ENCODE peak calls at places on chromosomes 7 and 10, in seven cellular contexts. C is adrenal gland, H is RWPE1, U is AG10803, A is A549, Z is upper lobe of right lung, F is GM20000. T is an unnamed sample.

GRCh38 chr7:98251251-98251843 is 685 bp downstream of the TECPR1 start:
- DNase-seq in C (peak; percentile 40), H (no peak), U (no peak), A (no peak), Z (peak; percentile 81), F (peak; percentile 64), T (peak; percentile 49)

GRCh38 chr7:2079332-2080068 is 153.2 kb downstream of the MAD1L1 start:
- DNase-seq in C (no peak), H (no peak), U (no peak), A (no peak), Z (no peak), F (no peak), T (no peak)

GRCh38 chr10:133104972-133105495 is 17.3 kb downstream of the ADGRA1 start:
- DNase-seq in C (no peak), H (no peak), U (no peak), A (no peak), Z (no peak), F (no peak), T (no peak)

GRCh38 chr10:63681965-63682704 is 160.9 kb downstream of the REEP3 start:
- DNase-seq in C (no peak), H (peak; percentile 25), U (peak; percentile 99), A (no peak), Z (no peak), F (no peak), T (no peak)

GRCh38 chr7:68805159-68805558 is 793.1 kb upstream of the AUTS2 start:
- DNase-seq in C (no peak), H (no peak), U (peak; percentile 40), A (no peak), Z (no peak), F (no peak), T (no peak)

GRCh38 chr10:93110472-93111146 is 36.9 kb downstream of the CYP26A1 start:
- DNase-seq in C (no peak), H (no peak), U (no peak), A (no peak), Z (no peak), F (no peak), T (no peak)

GRCh38 chr7:73707045-73707631 is 12.3 kb downstream of the STX1A start:
- DNase-seq in C (no peak), H (no peak), U (no peak), A (peak; percentile 87), Z (peak; percentile 78), F (no peak), T (peak; percentile 29)

GRCh38 chr10:110835841-110836240 is 35.9 kb upstream of the PDCD4 start:
- DNase-seq in C (no peak), H (no peak), U (no peak), A (no peak), Z (no peak), F (no peak), T (no peak)

GRCh38 chr10:110774069-110775021 is 97.4 kb upstream of the PDCD4 start:
- DNase-seq in C (no peak), H (peak; percentile 98), U (peak; percentile 70), A (peak; percentile 71), Z (no peak), F (peak; percentile 84), T (peak; percentile 78)

GRCh38 chr10:10613654-10614244 is 403.9 kb upstream of the CELF2 start:
- DNase-seq in C (no peak), H (no peak), U (peak; percentile 7), A (no peak), Z (no peak), F (no peak), T (no peak)

GRCh38 chr10:4407783-4408182 is 418.2 kb upstream of the AKR1E2 start:
- DNase-seq in C (no peak), H (peak; percentile 44), U (peak; percentile 58), A (no peak), Z (no peak), F (no peak), T (no peak)

GRCh38 chr7:135341049-135341448 is 107.4 kb downstream of the STRA8 start:
- DNase-seq in C (no peak), H (no peak), U (no peak), A (no peak), Z (no peak), F (no peak), T (no peak)

GRCh38 chr10:128086003-128086863 is 40.0 kb downstream of the MKI67 start:
- DNase-seq in C (no peak), H (no peak), U (no peak), A (no peak), Z (peak; percentile 53), F (no peak), T (no peak)

GRCh38 chr7:122289426-122289825 is 15.1 kb downstream of the FEZF1 start:
- DNase-seq in C (no peak), H (no peak), U (no peak), A (no peak), Z (no peak), F (no peak), T (no peak)

GRCh38 chr7:122291189-122291588 is 13.4 kb downstream of the FEZF1 start:
- DNase-seq in C (no peak), H (no peak), U (no peak), A (no peak), Z (no peak), F (no peak), T (no peak)

DNA sequence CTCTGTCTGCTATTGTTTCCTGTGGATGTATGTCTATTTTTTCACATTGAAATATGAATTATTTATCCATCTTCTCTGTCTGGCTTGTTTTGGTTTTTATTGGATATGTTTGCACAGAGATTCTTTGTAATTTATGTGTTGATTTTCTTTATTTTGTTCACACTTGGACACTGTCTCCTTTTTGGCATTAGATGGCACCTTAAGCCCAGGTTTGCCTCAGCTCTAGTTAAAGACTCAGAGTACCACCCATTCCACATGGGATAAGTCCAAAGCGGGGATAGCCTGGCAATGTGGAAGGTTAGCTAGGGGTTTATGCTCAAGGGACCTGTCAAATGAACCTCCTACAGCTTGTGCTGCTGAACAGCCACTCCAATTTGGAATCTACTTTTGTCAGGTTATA is 14.1 kb downstream of the FEZF1 start:
- DNase-seq in C (no peak), H (no peak), U (no peak), A (no peak), Z (no peak), F (no peak), T (no peak)
- TF ChIP-seq CTCF in C (no peak), H (no peak), U (no peak), A (no peak), Z (no peak), F (no peak), T (no peak)

DNA sequence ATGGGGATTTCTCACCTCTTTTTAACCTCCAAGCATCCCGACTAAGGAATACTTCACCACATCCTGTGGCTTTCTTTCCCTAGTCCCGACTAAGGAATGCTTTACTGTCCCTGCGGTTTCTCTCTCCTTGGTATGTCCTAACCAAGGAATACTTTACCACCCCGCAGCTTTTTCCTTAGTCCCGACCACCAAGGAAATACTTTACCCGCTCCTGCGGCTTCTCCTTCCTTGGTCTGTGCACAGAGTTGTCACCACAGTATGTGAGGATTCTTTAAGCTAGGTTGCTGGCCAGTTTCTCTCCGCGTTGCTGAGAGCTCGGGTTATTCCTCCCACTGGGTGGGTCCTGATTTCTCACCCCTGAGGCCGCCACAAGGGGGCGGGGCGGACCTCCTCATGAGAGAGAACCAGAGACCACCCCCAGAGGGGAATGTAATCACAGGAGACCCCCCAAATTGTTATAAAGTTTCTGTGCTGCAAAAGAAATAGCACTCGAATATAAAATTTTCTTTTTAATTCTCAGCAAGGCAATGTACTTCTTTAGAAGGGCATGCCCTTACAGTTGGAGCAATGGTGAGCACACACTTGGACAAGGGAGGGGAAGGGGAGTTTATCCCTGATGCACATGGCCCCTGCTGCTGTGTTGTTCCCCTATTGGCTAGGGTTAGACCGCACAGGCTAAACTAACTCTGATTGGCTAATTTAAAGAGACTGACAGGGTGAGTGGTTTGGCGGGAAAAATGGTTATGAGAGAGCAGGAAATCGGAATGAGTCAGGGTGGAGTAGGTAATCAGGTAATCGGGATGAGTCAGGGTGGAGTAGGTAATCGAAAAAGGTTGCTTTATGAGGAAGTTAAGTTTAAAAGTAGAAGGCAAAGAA is 12.8 kb downstream of the SUGCT start:
- DNase-seq in C (no peak), H (no peak), U (peak; percentile 22), A (no peak), Z (no peak), F (no peak), T (no peak)
- TF ChIP-seq CTCF in C (no peak), H (no peak), U (no peak), A (no peak), Z (no peak), F (no peak), T (no peak)

DNA sequence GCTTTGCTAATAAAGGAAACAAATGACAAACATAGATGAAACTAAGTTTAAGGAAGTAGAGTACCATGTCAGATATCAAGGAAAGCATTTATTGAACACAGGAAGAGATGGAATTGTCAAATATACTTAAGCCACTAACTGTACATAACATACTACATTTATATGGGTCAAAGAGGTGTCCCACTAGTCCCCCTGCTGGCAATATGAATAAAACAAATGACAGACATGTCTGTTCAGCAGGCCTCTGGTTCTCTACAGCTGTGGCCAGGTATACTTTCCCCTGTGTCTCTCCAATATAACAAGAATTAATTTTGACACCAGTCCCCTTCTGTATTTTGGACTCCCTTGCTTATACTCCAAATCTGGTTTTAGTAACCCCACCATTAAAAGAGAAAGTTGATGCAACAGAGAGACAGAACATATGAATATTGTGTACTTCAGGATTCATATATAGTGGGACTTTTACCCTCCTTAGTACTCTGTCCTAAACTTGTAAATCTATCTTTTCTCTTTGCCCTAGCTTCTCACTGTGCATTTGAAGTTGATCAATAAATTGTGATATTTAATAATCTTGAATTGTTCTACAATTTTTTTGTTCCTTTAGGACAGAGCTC is 42.9 kb downstream of the CD36 start:
- DNase-seq in C (no peak), H (peak; percentile 36), U (peak; percentile 40), A (peak; percentile 46), Z (no peak), F (peak; percentile 10), T (no peak)
- TF ChIP-seq CTCF in C (peak; percentile 47), H (peak; percentile 65), U (peak; percentile 64), A (peak; percentile 60), Z (peak; percentile 49), F (no peak), T (peak; percentile 29)

GRCh38 chr10:97383159-97383558 is 18.0 kb downstream of the RRP12 start:
- DNase-seq in C (no peak), H (no peak), U (no peak), A (no peak), Z (no peak), F (no peak), T (no peak)

GRCh38 chr10:97388152-97388551 is 13.0 kb downstream of the RRP12 start:
- DNase-seq in C (peak; percentile 36), H (no peak), U (no peak), A (no peak), Z (no peak), F (no peak), T (no peak)

GRCh38 chr10:97384156-97384555 is 17.0 kb downstream of the RRP12 start:
- DNase-seq in C (no peak), H (no peak), U (no peak), A (no peak), Z (no peak), F (no peak), T (no peak)

GRCh38 chr10:97384641-97385040 is 16.5 kb downstream of the RRP12 start:
- DNase-seq in C (no peak), H (no peak), U (no peak), A (no peak), Z (no peak), F (no peak), T (no peak)

DNA sequence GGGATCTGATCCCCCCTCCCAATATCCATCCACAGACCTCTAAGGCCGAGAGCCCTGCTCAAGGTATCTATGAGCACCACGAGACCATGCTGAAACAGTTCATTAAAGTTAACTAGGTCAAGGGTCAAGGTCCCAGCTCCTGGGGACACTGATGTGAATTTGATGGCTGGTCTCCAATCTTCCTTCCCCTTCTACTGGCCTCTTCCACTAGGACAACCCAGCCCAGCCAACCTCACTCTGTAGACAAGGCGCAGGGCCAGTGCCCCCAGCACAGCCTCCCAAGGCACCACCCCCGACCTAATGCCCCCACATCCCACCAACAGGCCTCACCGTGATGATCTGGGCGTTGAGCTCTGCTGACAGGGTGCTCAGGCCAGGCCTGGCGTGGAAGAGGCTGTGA is 15.6 kb downstream of the RRP12 start:
- DNase-seq in C (no peak), H (no peak), U (no peak), A (no peak), Z (no peak), F (no peak), T (no peak)
- TF ChIP-seq CTCF in C (no peak), H (no peak), U (no peak), A (no peak), Z (no peak), F (no peak), T (no peak)

T was measured in activated CD8-positive, alpha-beta T cell treated with anti-CD3 and anti-CD28 coated beads for 36 hours.